ENCODE peak calls at places on chromosomes 11 and 22, in seven cellular contexts. Y is H9, P is mesendoderm, B is IMR-90, A is trophoblast cell, Z is mesenchymal stem cell, W is H1. M is an unnamed sample.

GRCh38 chr22:43092085-43092484 is 2.9 kb upstream of the TTLL1 start:
- DNase-seq in Y (no peak), P (no peak), B (peak; percentile 8), A (no peak), Z (no peak), W (no peak), M (no peak)

GRCh38 chr22:19358703-19359553 is 67.4 kb upstream of the CLTCL1 start:
- DNase-seq in Y (no peak), P (no peak), B (no peak), A (no peak), Z (no peak), W (no peak), M (no peak)

GRCh38 chr22:22479999-22480532 is 28.5 kb downstream of the ZNF280B start:
- DNase-seq in Y (no peak), P (no peak), B (peak; percentile 51), A (peak; percentile 2), Z (peak; percentile 28), W (no peak), M (no peak)

GRCh38 chr11:279966-280761 is 2.0 kb downstream of the NLRP6 start:
- DNase-seq in Y (no peak), P (no peak), B (peak; percentile 30), A (no peak), Z (no peak), W (no peak), M (no peak)

GRCh38 chr11:13415201-13415600 is 47.8 kb downstream of the BTBD10 start:
- DNase-seq in Y (no peak), P (no peak), B (no peak), A (peak; percentile 98), Z (no peak), W (no peak), M (no peak)

GRCh38 chr22:40176921-40177737 is 596 bp upstream of the TNRC6B start:
- DNase-seq in Y (peak; percentile 76), P (peak; percentile 90), B (peak; percentile 71), A (peak; percentile 14), Z (peak; percentile 77), W (peak; percentile 46), M (no peak)

GRCh38 chr22:49509016-49509415 is 318.7 kb downstream of the BRD1 start:
- DNase-seq in Y (no peak), P (no peak), B (no peak), A (no peak), Z (no peak), W (no peak), M (no peak)

GRCh38 chr22:20507253-20508066 is at the start of gene MED15:
- DNase-seq in Y (peak; percentile 94), P (peak; percentile 95), B (peak; percentile 89), A (peak; percentile 97), Z (peak; percentile 92), W (peak; percentile 63), M (peak; percentile 79)

GRCh38 chr11:86440305-86440716 is 65.6 kb downstream of the CCDC81 start:
- DNase-seq in Y (no peak), P (no peak), B (peak; percentile 55), A (no peak), Z (peak; percentile 63), W (no peak), M (no peak)

GRCh38 chr11:100152751-100153150 is 534.3 kb upstream of the ARHGAP42 start:
- DNase-seq in Y (no peak), P (no peak), B (no peak), A (no peak), Z (no peak), W (no peak), M (no peak)

GRCh38 chr11:7448126-7448525 is 37.2 kb upstream of the OLFML1 start:
- DNase-seq in Y (peak; percentile 62), P (peak; percentile 55), B (no peak), A (no peak), Z (no peak), W (no peak), M (no peak)

GRCh38 chr11:7451520-7451919 is 33.8 kb upstream of the OLFML1 start:
- DNase-seq in Y (no peak), P (peak; percentile 62), B (no peak), A (no peak), Z (no peak), W (no peak), M (no peak)

GRCh38 chr11:7449196-7449840 is 36.0 kb upstream of the OLFML1 start:
- DNase-seq in Y (no peak), P (no peak), B (no peak), A (no peak), Z (no peak), W (no peak), M (no peak)

GRCh38 chr11:7450836-7451235 is 34.5 kb upstream of the OLFML1 start:
- DNase-seq in Y (no peak), P (no peak), B (no peak), A (no peak), Z (no peak), W (no peak), M (no peak)

DNA sequence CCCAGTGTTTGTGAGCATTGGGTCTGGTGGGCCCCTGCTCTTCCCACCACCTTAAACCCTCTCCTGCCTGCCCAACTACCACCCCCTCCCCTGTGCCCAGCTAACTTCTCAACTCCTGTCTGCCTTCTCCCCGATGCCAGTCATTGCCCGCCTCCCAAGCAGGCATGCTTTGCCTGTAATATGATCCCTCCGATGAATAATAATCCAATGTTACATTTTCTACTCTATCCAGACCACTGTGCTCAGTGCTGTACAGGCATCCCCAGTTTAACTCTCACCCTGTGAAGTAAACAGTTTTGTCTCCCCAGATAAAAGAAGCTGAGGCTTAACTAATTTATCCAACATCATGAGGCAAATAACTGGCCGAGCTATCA is 35.5 kb upstream of the OLFML1 start:
- DNase-seq in Y (no peak), P (no peak), B (no peak), A (no peak), Z (no peak), W (no peak), M (no peak)
- H3K27me3 ChIP-seq in Y (no peaks in the 10 kb centered on the region), P (no peaks in the 10 kb centered on the region), B (peaks cover 1% of the 10 kb centered on the region), A (no peaks in the 10 kb centered on the region), Z (peaks cover 3% of the 10 kb centered on the region), W (no peaks in the 10 kb centered on the region), M (no peaks in the 10 kb centered on the region)

GRCh38 chr11:18624161-18624560 is 10.0 kb downstream of the SPTY2D1 start:
- DNase-seq in Y (no peak), P (no peak), B (no peak), A (no peak), Z (no peak), W (no peak), M (no peak)
- H3K23ac ChIP-seq in Y (no peak overlapping the region), P (no peak overlapping the region), B (no peak overlapping the region), A (no peak overlapping the region), Z (no peak overlapping the region), W (no peak overlapping the region), M (no peak overlapping the region)

GRCh38 chr22:17566776-17567175 is 3.5 kb downstream of the SLC25A18 start:
- DNase-seq in Y (no peak), P (no peak), B (no peak), A (no peak), Z (no peak), W (no peak), M (no peak)

GRCh38 chr22:17570851-17571631 is 7.7 kb downstream of the SLC25A18 start:
- DNase-seq in Y (no peak), P (peak; percentile 40), B (peak; percentile 83), A (no peak), Z (peak; percentile 67), W (no peak), M (no peak)

GRCh38 chr22:17565986-17566687 is 2.8 kb downstream of the SLC25A18 start:
- DNase-seq in Y (no peak), P (no peak), B (no peak), A (no peak), Z (no peak), W (no peak), M (no peak)

GRCh38 chr22:17575151-17575550 is 11.9 kb downstream of the SLC25A18 start:
- DNase-seq in Y (no peak), P (peak; percentile 26), B (no peak), A (no peak), Z (no peak), W (no peak), M (no peak)

GRCh38 chr22:17569971-17570511 is 6.7 kb downstream of the SLC25A18 start:
- DNase-seq in Y (peak; percentile 40), P (peak; percentile 63), B (peak; percentile 4), A (no peak), Z (no peak), W (no peak), M (no peak)
- H3K27me3 ChIP-seq in Y (no peaks in the 10 kb centered on the region), P (no peaks in the 10 kb centered on the region), B (no peaks in the 10 kb centered on the region), A (no peaks in the 10 kb centered on the region), Z (peaks cover 4% of the 10 kb centered on the region), W (no peaks in the 10 kb centered on the region), M (no peaks in the 10 kb centered on the region)

GRCh38 chr11:69520186-69520585 is 38.7 kb downstream of the LINC01488 start:
- DNase-seq in Y (no peak), P (no peak), B (peak; percentile 21), A (no peak), Z (no peak), W (no peak), M (no peak)

GRCh38 chr11:69524291-69524882 is 42.9 kb downstream of the LINC01488 start:
- DNase-seq in Y (peak; percentile 23), P (peak; percentile 35), B (peak; percentile 52), A (no peak), Z (peak; percentile 18), W (no peak), M (no peak)

GRCh38 chr11:69523453-69523852 is 42.0 kb downstream of the LINC01488 start:
- DNase-seq in Y (no peak), P (no peak), B (no peak), A (no peak), Z (no peak), W (no peak), M (no peak)

GRCh38 chr11:69518081-69518950 is 36.9 kb downstream of the LINC01488 start:
- DNase-seq in Y (no peak), P (no peak), B (peak; percentile 94), A (no peak), Z (no peak), W (no peak), M (no peak)

DNA sequence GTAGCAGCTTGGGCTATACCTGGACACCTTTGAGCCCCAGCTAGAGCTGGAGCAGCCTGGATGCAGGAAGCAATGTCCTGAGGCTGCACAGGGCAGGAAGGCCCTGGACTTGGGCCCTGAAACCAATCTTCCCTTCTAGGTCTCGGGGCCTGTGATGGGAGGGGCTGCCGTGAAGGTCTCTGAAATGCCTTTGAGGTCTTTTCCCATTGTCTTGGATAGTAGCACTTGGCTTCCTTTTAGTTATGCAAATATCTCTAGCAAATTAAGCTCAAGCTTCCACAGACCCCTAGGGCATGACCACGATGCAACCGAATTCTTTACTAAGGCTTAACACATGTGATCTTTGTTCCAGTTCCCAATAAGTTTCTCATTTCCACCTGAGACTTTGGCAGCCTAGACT is 40.0 kb downstream of the LINC01488 start:
- DNase-seq in Y (peak; percentile 91), P (peak; percentile 87), B (no peak), A (no peak), Z (no peak), W (peak; percentile 62), M (no peak)
- H3K23ac ChIP-seq in Y (no peak overlapping the region), P (no peak overlapping the region), B (no peak overlapping the region), A (no peak overlapping the region), Z (no peak overlapping the region), W (no peak overlapping the region), M (no peak overlapping the region)